ENCODE peak calls at places on chromosomes 4 and X, in four cellular contexts. E is kidney, N is esophagus squamous epithelium, K is BE2C. A is an unnamed sample. For H3K4me1 and H3K36me3, the result is how much of the 10 kb centered on the place peaks cover.

GRCh38 chr4:109560687-109561452 is 824 bp downstream of the MCUB start:
- DNase-seq in E (no peak), N (no peak), K (peak), A (peak)

GRCh38 chr4:78749972-78750727 is 26.0 kb upstream of the BMP2K start:
- DNase-seq in E (no peak), N (no peak), K (no peak), A (no peak)

GRCh38 chrX:63746278-63746677 is 38.7 kb downstream of the ARHGEF9 start:
- DNase-seq in E (no peak), N (no peak), K (no peak), A (no peak)

GRCh38 chr4:86055898-86056297 is 304.0 kb downstream of the MAPK10 start:
- DNase-seq in E (no peak), N (no peak), K (no peak), A (no peak)

GRCh38 chr4:86615501-86615900 is 21.4 kb downstream of the PTPN13 start:
- DNase-seq in E (no peak), N (no peak), K (no peak), A (no peak)

GRCh38 chr4:4860803-4861591 is 1.5 kb downstream of the MSX1 start:
- DNase-seq in E (peak), N (no peak), K (no peak), A (peak)

GRCh38 chr4:168832746-168833575 is 177.1 kb downstream of the CBR4 start:
- DNase-seq in E (peak), N (no peak), K (peak), A (no peak)

GRCh38 chrX:72620550-72621145 is 48.0 kb upstream of the HDAC8 start:
- DNase-seq in E (peak), N (no peak), K (no peak), A (no peak)

GRCh38 chr4:184265566-184266351 is 48.1 kb upstream of the ENPP6 start:
- DNase-seq in E (no peak), N (no peak), K (no peak), A (no peak)

GRCh38 chr4:185912779-185913178 is 100.8 kb upstream of the SORBS2 start:
- DNase-seq in E (no peak), N (no peak), K (no peak), A (no peak)

GRCh38 chrX:4844376-4844775 is 1130.9 kb upstream of the PRKX start:
- DNase-seq in E (no peak), N (no peak), K (no peak), A (no peak)

GRCh38 chr4:155809835-155810234 is 51.0 kb downstream of the GUCY1B1 start:
- DNase-seq in E (no peak), N (no peak), K (no peak), A (peak)

GRCh38 chr4:89878611-89879010 is 16.0 kb upstream of the MMRN1 start:
- DNase-seq in E (no peak), N (no peak), K (no peak), A (no peak)

GRCh38 chr4:7202391-7202790 is 10.1 kb downstream of the SORCS2 start:
- DNase-seq in E (no peak), N (no peak), K (no peak), A (no peak)

GRCh38 chr4:6938758-6939201 is 29.2 kb downstream of the TBC1D14 start:
- DNase-seq in E (no peak), N (no peak), K (no peak), A (no peak)

GRCh38 chrX:53440631-53441517 is 6.7 kb upstream of the HSD17B10 start:
- DNase-seq in E (peak), N (peak), K (no peak), A (peak)

GRCh38 chr4:1763550-1764080 is 29.5 kb upstream of the FGFR3 start:
- DNase-seq in E (no peak), N (no peak), K (no peak), A (peak)

GRCh38 chr4:85968945-85969830 is 390.7 kb downstream of the MAPK10 start:
- DNase-seq in E (no peak), N (no peak), K (no peak), A (peak)

GRCh38 chr4:135192746-135193535 is 991.4 kb upstream of the PABPC4L start:
- DNase-seq in E (no peak), N (no peak), K (no peak), A (no peak)

GRCh38 chrX:127389900-127390299 is 570.4 kb downstream of the PRR32 start:
- DNase-seq in E (no peak), N (no peak), K (no peak), A (no peak)

GRCh38 chr4:39427477-39428119 is 20.9 kb downstream of the KLB start:
- DNase-seq in E (no peak), N (no peak), K (no peak), A (no peak)

GRCh38 chrX:71147496-71148277 is 3.0 kb downstream of the NLGN3 start:
- DNase-seq in E (no peak), N (no peak), K (no peak), A (no peak)

GRCh38 chrX:23003121-23003520 is 3.4 kb downstream of the DDX53 start:
- DNase-seq in E (no peak), N (no peak), K (no peak), A (no peak)

GRCh38 chr4:10020871-10021676 is at the start of gene SLC2A9:
- DNase-seq in E (no peak), N (no peak), K (no peak), A (no peak)

GRCh38 chrX:111349098-111349497 is 62.9 kb downstream of the DCX start:
- DNase-seq in E (no peak), N (no peak), K (no peak), A (no peak)

GRCh38 chr4:11847161-11847560 is 418.5 kb upstream of the HS3ST1 start:
- DNase-seq in E (no peak), N (no peak), K (no peak), A (no peak)

DNA sequence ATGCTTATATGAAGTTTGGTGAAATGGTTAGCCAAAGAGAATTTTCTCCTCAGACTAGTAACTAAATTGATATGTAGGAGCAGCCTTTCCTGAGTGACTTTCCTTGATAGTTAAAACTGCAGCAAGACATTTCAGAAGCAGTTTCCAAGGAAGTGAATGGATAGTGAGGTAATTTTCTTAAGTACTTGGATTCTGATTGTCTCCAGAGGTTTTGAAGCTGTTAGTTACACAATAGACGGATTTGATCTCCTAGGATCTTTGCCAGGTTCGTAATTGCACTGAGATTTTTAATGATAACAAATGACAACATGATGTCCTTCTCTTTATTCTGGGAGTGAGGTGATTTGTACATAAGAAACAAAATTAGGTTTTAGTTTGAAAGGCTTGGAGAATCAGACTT is 29.2 kb downstream of the PRRG1 start:
- DNase-seq in E (no peak), N (no peak), K (no peak), A (peak)
- H3K4me1 ChIP-seq in E (under half), N (under half), K (under half), A (under half)

GRCh38 chrX:154368630-154369452 is 5.6 kb downstream of the FLNA start:
- DNase-seq in E (peak), N (peak), K (peak), A (peak)
- H3K4me3 ChIP-seq in E (peak), N (peak), K (peak), A (peak)

DNA sequence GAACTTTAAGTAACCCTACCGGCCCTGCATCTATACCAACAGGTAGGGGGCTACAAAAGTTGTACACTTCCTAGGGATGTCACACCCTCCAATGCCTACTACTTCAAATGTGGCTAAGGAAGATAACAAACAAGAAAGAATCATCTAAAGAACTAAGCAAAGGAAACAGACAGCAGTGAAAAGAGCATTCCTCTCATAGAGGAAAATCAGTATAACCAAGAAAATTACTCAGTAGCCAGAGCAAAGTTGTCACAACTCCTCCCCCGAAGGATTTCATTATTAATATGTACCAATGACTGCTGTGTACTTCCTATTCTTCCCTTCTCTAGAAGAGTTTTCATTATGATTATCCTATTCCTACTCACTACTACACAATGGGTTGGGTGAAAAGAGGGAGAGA is 12.6 kb downstream of the ANKRD17 start:
- DNase-seq in E (no peak), N (no peak), K (no peak), A (no peak)
- H3K36me3 ChIP-seq in E (under half), N (under half), K (under half), A (under half)

GRCh38 chr4:159150838-159151390 is 48.0 kb downstream of the RAPGEF2 start:
- DNase-seq in E (no peak), N (no peak), K (no peak), A (no peak)

GRCh38 chr4:159153669-159154068 is 50.8 kb downstream of the RAPGEF2 start:
- DNase-seq in E (no peak), N (no peak), K (no peak), A (no peak)

GRCh38 chr4:159155119-159155518 is 52.2 kb downstream of the RAPGEF2 start:
- DNase-seq in E (no peak), N (no peak), K (no peak), A (no peak)

GRCh38 chr4:159150380-159150779 is 47.5 kb downstream of the RAPGEF2 start:
- DNase-seq in E (no peak), N (no peak), K (no peak), A (no peak)

DNA sequence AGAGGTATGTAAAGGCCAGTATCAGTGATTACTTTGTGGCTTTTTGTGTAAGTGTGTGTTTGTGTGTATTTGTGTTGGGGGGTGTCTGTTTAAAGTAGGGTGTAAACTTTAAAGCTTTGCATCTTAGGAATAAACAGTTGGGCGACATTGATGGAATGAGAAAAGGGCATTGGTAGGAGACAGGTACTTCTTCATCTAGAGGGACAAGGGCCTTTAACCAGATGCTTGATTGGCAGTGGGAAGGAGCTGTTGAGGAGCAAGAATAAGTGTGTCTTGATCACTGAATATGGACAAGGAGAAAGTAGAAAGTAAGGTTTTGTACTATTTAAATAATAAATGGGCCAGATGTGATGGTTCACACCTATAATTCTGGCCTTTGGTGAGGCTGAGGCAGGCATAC is 48.8 kb downstream of the RAPGEF2 start:
- DNase-seq in E (no peak), N (no peak), K (no peak), A (no peak)
- H3K4me1 ChIP-seq in E (under half), N (under half), K (under half), A (under half)